ENCODE peak calls at places on chromosomes 2 and 18, in four cellular contexts. C is dorsolateral prefrontal cortex, S is cardiac muscle cell, A is fibroblast of pulmonary artery. X is an unnamed sample.

GRCh38 chr18:41073372-41073954 is 881.6 kb upstream of the PIK3C3 start:
- DNase-seq in C (no peak), S (no peak), A (peak; percentile 75), X (no peak)

GRCh38 chr2:9820020-9820973 is 23.0 kb upstream of the TAF1B start:
- DNase-seq in C (no peak), S (no peak), A (peak; percentile 41), X (no peak)

GRCh38 chr18:45588284-45588683 is 27.0 kb upstream of the SLC14A2 start:
- DNase-seq in C (no peak), S (no peak), A (no peak), X (no peak)

GRCh38 chr2:19369341-19369955 is 11.0 kb upstream of the OSR1 start:
- DNase-seq in C (no peak), S (no peak), A (peak; percentile 76), X (no peak)

GRCh38 chr18:39188278-39188677 is 1622.7 kb upstream of the CELF4 start:
- DNase-seq in C (no peak), S (no peak), A (no peak), X (no peak)

GRCh38 chr2:223469270-223470057 is 132.7 kb downstream of the SCG2 start:
- DNase-seq in C (no peak), S (no peak), A (peak; percentile 76), X (no peak)

GRCh38 chr2:180656455-180656847 is 324.0 kb upstream of the UBE2E3 start:
- DNase-seq in C (no peak), S (no peak), A (peak; percentile 39), X (no peak)

GRCh38 chr18:44079602-44080001 is 601.1 kb upstream of the SETBP1 start:
- DNase-seq in C (no peak), S (no peak), A (peak; percentile 91), X (no peak)

GRCh38 chr2:149042881-149043280 is 4.4 kb downstream of the LYPD6B start:
- DNase-seq in C (no peak), S (no peak), A (no peak), X (no peak)

GRCh38 chr2:38601463-38602135 is 1.1 kb downstream of the HNRNPLL start:
- DNase-seq in C (no peak), S (peak; percentile 35), A (peak; percentile 57), X (no peak)

GRCh38 chr2:233100192-233100998 is 40.3 kb downstream of the INPP5D start:
- DNase-seq in C (no peak), S (no peak), A (no peak), X (peak; percentile 70)

GRCh38 chr2:118599141-118599540 is 248.3 kb downstream of the EN1 start:
- DNase-seq in C (no peak), S (no peak), A (no peak), X (no peak)

GRCh38 chr18:62107881-62108280 is 79.0 kb downstream of the PIGN start:
- DNase-seq in C (no peak), S (no peak), A (no peak), X (no peak)

GRCh38 chr2:20752293-20752692 is 70.6 kb downstream of the LDAH start:
- DNase-seq in C (no peak), S (no peak), A (no peak), X (no peak)

GRCh38 chr2:202237787-202238233 is 587 bp downstream of the SUMO1 start:
- DNase-seq in C (peak; percentile 42), S (peak; percentile 62), A (peak; percentile 58), X (peak; percentile 15)

GRCh38 chr18:40529478-40529877 is 1425.6 kb upstream of the PIK3C3 start:
- DNase-seq in C (no peak), S (no peak), A (peak; percentile 47), X (no peak)

GRCh38 chr18:32909798-32910561 is 137.2 kb upstream of the KLHL14 start:
- DNase-seq in C (no peak), S (no peak), A (no peak), X (no peak)

GRCh38 chr18:45505497-45506206 is 109.6 kb upstream of the SLC14A2 start:
- DNase-seq in C (no peak), S (no peak), A (no peak), X (no peak)

GRCh38 chr2:27019459-27020336 is 13.1 kb upstream of the TMEM214 start:
- DNase-seq in C (no peak), S (no peak), A (no peak), X (no peak)

GRCh38 chr2:13006407-13006806 is 289.7 kb downstream of the TRIB2 start:
- DNase-seq in C (no peak), S (no peak), A (peak; percentile 56), X (no peak)

GRCh38 chr18:5895886-5896740 is 791 bp upstream of the TMEM200C start:
- DNase-seq in C (peak; percentile 45), S (peak; percentile 81), A (no peak), X (no peak)

GRCh38 chr2:54572262-54572635 is 116.1 kb downstream of the SPTBN1 start:
- DNase-seq in C (no peak), S (no peak), A (peak; percentile 90), X (no peak)

GRCh38 chr2:219769044-219770030 is 141.9 kb downstream of the SLC4A3 start:
- DNase-seq in C (no peak), S (no peak), A (peak; percentile 7), X (no peak)

GRCh38 chr2:196808281-196808680 is 874 bp downstream of the C2orf66 start:
- DNase-seq in C (no peak), S (no peak), A (peak; percentile 31), X (no peak)

GRCh38 chr2:241893265-241893664 is 23.7 kb downstream of the RTP5 start:
- DNase-seq in C (no peak), S (no peak), A (no peak), X (no peak)

GRCh38 chr2:168705534-168706470 is 96.6 kb upstream of the NOSTRIN start:
- DNase-seq in C (no peak), S (peak; percentile 32), A (peak; percentile 71), X (no peak)
- TF ChIP-seq CTCF in C (peak; percentile 56), S (peak; percentile 53), A (peak; percentile 53), X (peak; percentile 25)

GRCh38 chr2:229344151-229344551 is 73.1 kb upstream of the PID1 start:
- DNase-seq in C (no peak), S (no peak), A (no peak), X (no peak)

GRCh38 chr2:229340086-229340760 is 69.1 kb upstream of the PID1 start:
- DNase-seq in C (no peak), S (no peak), A (no peak), X (no peak)

GRCh38 chr2:229339613-229340012 is 68.5 kb upstream of the PID1 start:
- DNase-seq in C (no peak), S (no peak), A (no peak), X (no peak)

GRCh38 chr2:229343661-229344060 is 72.6 kb upstream of the PID1 start:
- DNase-seq in C (no peak), S (no peak), A (no peak), X (no peak)

DNA sequence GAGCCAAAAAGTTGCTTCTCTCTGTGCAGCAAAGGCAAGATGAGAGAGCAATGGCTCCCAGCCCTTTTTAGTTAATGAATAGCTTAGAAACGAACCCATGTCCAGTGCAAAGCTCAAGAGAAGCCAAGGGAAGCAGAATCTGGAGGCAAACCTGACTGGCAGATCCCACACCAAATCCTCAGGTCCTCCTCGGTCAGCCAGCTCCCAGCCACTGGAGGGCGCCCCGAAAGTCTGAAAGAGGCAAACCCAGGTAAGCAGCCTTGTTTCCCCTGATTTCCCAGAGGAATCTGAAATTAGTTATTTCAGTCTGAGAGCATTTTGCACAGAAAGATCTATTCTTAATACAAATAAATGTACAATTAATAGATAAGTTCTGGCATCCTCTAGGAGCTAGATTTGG is 71.3 kb upstream of the PID1 start:
- DNase-seq in C (peak; percentile 40), S (peak; percentile 35), A (peak; percentile 59), X (no peak)
- TF ChIP-seq CTCF in C (peak; percentile 47), S (peak; percentile 72), A (peak; percentile 74), X (no peak)

GRCh38 chr2:69986691-69987090 is 25.3 kb upstream of the ASPRV1 start:
- DNase-seq in C (no peak), S (no peak), A (no peak), X (no peak)

GRCh38 chr2:69988086-69988635 is 26.7 kb upstream of the ASPRV1 start:
- DNase-seq in C (no peak), S (no peak), A (no peak), X (no peak)

GRCh38 chr2:69989017-69989416 is 27.6 kb upstream of the ASPRV1 start:
- DNase-seq in C (no peak), S (no peak), A (no peak), X (no peak)

GRCh38 chr2:69983392-69983791 is 22.0 kb upstream of the ASPRV1 start:
- DNase-seq in C (no peak), S (no peak), A (no peak), X (no peak)

DNA sequence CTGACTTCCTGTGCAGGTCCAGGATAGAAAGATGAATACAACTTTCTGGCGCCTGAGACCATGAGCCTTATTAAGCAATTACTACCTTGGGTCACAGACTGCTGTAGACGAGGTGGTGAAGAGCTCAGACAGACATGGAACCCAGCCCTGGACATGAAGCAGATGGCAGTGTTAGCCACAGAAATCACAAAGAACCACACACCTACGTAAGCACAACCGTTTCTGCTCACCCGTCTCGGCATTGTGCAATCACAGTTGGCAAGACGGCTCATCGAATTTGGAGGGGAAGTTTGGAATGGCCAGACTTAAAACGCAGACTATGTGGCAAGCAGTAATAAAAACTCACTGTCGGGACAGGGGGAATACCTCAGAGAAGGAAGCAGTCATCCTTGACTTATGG is 24.3 kb upstream of the ASPRV1 start:
- DNase-seq in C (no peak), S (no peak), A (peak; percentile 34), X (peak; percentile 24)
- TF ChIP-seq CTCF in C (no peak), S (no peak), A (no peak), X (no peak)

GRCh38 chr2:127675335-127676261 is at the start of gene LIMS2:
- DNase-seq in C (no peak), S (peak; percentile 81), A (peak; percentile 25), X (peak; percentile 15)
- TF ChIP-seq CTCF in C (peak; percentile 37), S (no peak), A (no peak), X (no peak)

GRCh38 chr2:159755788-159756187 is 42.2 kb downstream of the CD302 start:
- DNase-seq in C (no peak), S (peak; percentile 2), A (peak; percentile 27), X (no peak)
- TF ChIP-seq CTCF in C (no peak), S (peak; percentile 36), A (peak; percentile 45), X (peak; percentile 16)

DNA sequence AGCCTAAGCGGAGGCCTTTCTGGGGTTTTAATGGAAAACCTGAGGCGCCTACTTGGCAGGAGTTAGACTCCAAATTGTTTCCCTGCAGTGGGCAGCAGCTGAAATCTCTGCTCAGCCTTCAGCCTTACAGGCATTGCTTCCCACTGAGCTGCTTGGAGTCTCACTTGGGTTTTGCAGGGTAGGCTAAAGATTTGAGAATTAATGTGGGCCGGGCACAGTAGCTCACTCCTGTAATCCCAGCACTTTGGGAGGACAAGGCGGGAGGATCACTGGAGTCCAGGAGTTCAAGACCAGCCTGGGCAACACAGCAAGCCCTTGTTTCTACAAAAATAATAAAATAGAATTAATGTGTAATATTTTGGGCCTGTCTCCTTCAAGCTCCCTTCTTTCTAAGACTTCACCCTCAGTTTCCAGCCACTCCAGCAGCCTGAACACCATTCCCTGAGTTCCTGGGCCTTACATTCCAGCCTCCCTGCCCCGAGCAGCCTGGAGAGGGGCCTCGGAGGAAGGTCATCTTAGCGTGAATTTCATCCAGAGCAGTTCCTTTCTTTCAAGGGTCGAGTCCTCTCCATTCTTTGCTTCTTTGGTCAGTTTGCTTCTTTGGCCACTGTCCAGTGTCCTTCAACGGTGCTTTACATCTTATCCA is 9.1 kb upstream of the RAB17 start:
- DNase-seq in C (no peak), S (no peak), A (no peak), X (no peak)
- TF ChIP-seq CTCF in C (no peak), S (no peak), A (no peak), X (no peak)

X was measured in natural killer cell.